ENCODE peak calls at places on chromosomes 12 and 14, in four cellular contexts. One of them, this sample, is unnamed.

GRCh38 chr12:109999649-109999971 is 380 bp downstream of the ANKRD13A start:
- DNase-seq in mesendoderm: no peak
- DNase-seq in H9: no peak
- DNase-seq in neuronal stem cell: no peak
- DNase-seq in this sample: no peak

GRCh38 chr12:26425587-26426260 is 230.4 kb downstream of the SSPN start:
- DNase-seq in mesendoderm: no peak
- DNase-seq in H9: no peak
- DNase-seq in neuronal stem cell: no peak
- DNase-seq in this sample: peak; percentile 8

GRCh38 chr12:230925-231671 is 17.1 kb upstream of the SLC6A12 start:
- DNase-seq in mesendoderm: no peak
- DNase-seq in H9: peak; percentile 30
- DNase-seq in neuronal stem cell: no peak
- DNase-seq in this sample: no peak

GRCh38 chr14:73780896-73781295 is 66.7 kb upstream of the PNMA1 start:
- DNase-seq in mesendoderm: no peak
- DNase-seq in H9: no peak
- DNase-seq in neuronal stem cell: no peak
- DNase-seq in this sample: no peak

GRCh38 chr12:95182868-95183415 is 34.3 kb downstream of the FGD6 start:
- DNase-seq in mesendoderm: no peak
- DNase-seq in H9: no peak
- DNase-seq in neuronal stem cell: no peak
- DNase-seq in this sample: peak; percentile 73

GRCh38 chr12:75922944-75923642 is 108.5 kb downstream of the PHLDA1 start:
- DNase-seq in mesendoderm: no peak
- DNase-seq in H9: no peak
- DNase-seq in neuronal stem cell: no peak
- DNase-seq in this sample: no peak

GRCh38 chr12:116299064-116299463 is 21.6 kb upstream of the MED13L start:
- DNase-seq in mesendoderm: no peak
- DNase-seq in H9: no peak
- DNase-seq in neuronal stem cell: no peak
- DNase-seq in this sample: no peak

GRCh38 chr14:61417890-61418455 is 96.6 kb downstream of the PRKCH start:
- DNase-seq in mesendoderm: no peak
- DNase-seq in H9: no peak
- DNase-seq in neuronal stem cell: no peak
- DNase-seq in this sample: no peak

GRCh38 chr14:74085828-74086227 is 1.1 kb downstream of the LIN52 start:
- DNase-seq in mesendoderm: no peak
- DNase-seq in H9: no peak
- DNase-seq in neuronal stem cell: no peak
- DNase-seq in this sample: no peak

GRCh38 chr12:122790393-122791075 is 16.2 kb downstream of the CCDC62 start:
- DNase-seq in mesendoderm: peak; percentile 87
- DNase-seq in H9: peak; percentile 54
- DNase-seq in neuronal stem cell: no peak
- DNase-seq in this sample: peak; percentile 31

GRCh38 chr12:104852102-104852501 is 106.0 kb downstream of the SLC41A2 start:
- DNase-seq in mesendoderm: no peak
- DNase-seq in H9: no peak
- DNase-seq in neuronal stem cell: no peak
- DNase-seq in this sample: peak; percentile 41

GRCh38 chr12:127731657-127732056 is 535.3 kb upstream of the TMEM132C start:
- DNase-seq in mesendoderm: no peak
- DNase-seq in H9: no peak
- DNase-seq in neuronal stem cell: no peak
- DNase-seq in this sample: no peak

DNA sequence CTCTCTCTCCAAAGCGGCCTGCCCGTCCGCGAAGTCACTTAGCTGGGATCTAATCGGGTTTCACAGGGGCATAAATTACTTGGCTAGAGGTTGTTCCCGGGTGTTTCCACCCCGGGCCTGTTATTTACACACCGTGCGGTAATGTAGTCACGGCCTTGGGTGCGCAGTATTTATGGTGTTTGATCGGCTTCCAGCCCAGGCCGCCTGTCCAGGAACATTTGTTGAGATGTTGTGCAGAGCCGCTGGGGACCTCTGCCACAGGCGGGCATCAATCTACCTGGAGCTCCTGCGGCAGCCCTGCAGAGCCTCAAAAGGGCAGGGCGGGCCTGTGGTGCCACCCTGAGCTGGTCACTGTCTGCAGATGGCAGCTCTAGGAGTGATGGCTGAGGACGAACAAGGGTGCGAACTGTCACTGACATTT is 91.2 kb downstream of the KIF26A start:
- DNase-seq in mesendoderm: no peak
- DNase-seq in H9: no peak
- DNase-seq in neuronal stem cell: no peak
- DNase-seq in this sample: no peak
- H2AK5ac ChIP-seq in mesendoderm: no peak overlapping the region
- H2AK5ac ChIP-seq in H9: no peak overlapping the region
- H2AK5ac ChIP-seq in neuronal stem cell: no peak overlapping the region
- H2AK5ac ChIP-seq in this sample: no peak overlapping the region

DNA sequence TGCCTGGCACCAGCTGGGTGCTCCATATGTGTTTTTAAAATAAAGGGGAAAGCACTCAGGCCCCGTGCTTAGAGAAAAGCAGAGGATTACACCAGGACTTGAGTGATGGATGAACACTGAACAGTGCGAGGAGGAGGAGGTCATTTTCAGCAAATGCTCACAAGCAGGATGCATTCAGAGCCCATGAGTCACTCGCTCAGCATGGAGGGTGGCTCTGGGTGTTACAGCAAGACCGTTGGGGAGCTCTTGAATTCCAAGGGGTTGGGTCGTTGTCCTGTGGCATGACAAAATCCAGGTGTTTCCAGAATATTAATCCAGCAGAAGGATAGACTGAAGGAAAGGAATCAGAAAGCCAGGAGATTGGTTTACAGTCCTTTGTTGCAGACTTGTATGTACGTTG is 2.9 kb upstream of the BDKRB1 start:
- DNase-seq in mesendoderm: peak; percentile 90
- DNase-seq in H9: peak; percentile 46
- DNase-seq in neuronal stem cell: no peak
- DNase-seq in this sample: peak; percentile 98
- H2AK5ac ChIP-seq in mesendoderm: no peak overlapping the region
- H2AK5ac ChIP-seq in H9: no peak overlapping the region
- H2AK5ac ChIP-seq in neuronal stem cell: no peak overlapping the region
- H2AK5ac ChIP-seq in this sample: peak overlapping the region; percentile 97

GRCh38 chr12:49536526-49537195 is 2.2 kb upstream of the KCNH3 start:
- DNase-seq in mesendoderm: no peak
- DNase-seq in H9: no peak
- DNase-seq in neuronal stem cell: no peak
- DNase-seq in this sample: no peak
- H2AK5ac ChIP-seq in mesendoderm: no peak overlapping the region
- H2AK5ac ChIP-seq in H9: no peak overlapping the region
- H2AK5ac ChIP-seq in neuronal stem cell: no peak overlapping the region
- H2AK5ac ChIP-seq in this sample: no peak overlapping the region

GRCh38 chr14:95311752-95312151 is 8.0 kb downstream of the CLMN start:
- DNase-seq in mesendoderm: peak; percentile 31
- DNase-seq in H9: no peak
- DNase-seq in neuronal stem cell: no peak
- DNase-seq in this sample: no peak

GRCh38 chr14:95315156-95315555 is 4.6 kb downstream of the CLMN start:
- DNase-seq in mesendoderm: no peak
- DNase-seq in H9: no peak
- DNase-seq in neuronal stem cell: no peak
- DNase-seq in this sample: no peak

GRCh38 chr14:95314609-95315008 is 5.1 kb downstream of the CLMN start:
- DNase-seq in mesendoderm: no peak
- DNase-seq in H9: no peak
- DNase-seq in neuronal stem cell: no peak
- DNase-seq in this sample: no peak

GRCh38 chr14:95313707-95314106 is 6.0 kb downstream of the CLMN start:
- DNase-seq in mesendoderm: no peak
- DNase-seq in H9: no peak
- DNase-seq in neuronal stem cell: no peak
- DNase-seq in this sample: peak; percentile 34

GRCh38 chr14:95313246-95313645 is 6.5 kb downstream of the CLMN start:
- DNase-seq in mesendoderm: no peak
- DNase-seq in H9: no peak
- DNase-seq in neuronal stem cell: no peak
- DNase-seq in this sample: no peak
- H2AK5ac ChIP-seq in mesendoderm: no peak overlapping the region
- H2AK5ac ChIP-seq in H9: no peak overlapping the region
- H2AK5ac ChIP-seq in neuronal stem cell: no peak overlapping the region
- H2AK5ac ChIP-seq in this sample: no peak overlapping the region

This sample was measured in IMR-90.